ENCODE peak calls at places on chromosomes 13 and 19, in ten cellular contexts. One of them, this sample, is unnamed.

GRCh38 chr13:50457430-50458393 is 385.8 kb downstream of the DLEU7 start:
- DNase-seq in H54: no peak
- DNase-seq in SHP77 treated with DMSO at 0.1 percent for 48 hours: no peak
- DNase-seq in AG10803: no peak
- DNase-seq in CD8-positive, alpha-beta T cell: no peak
- DNase-seq in activated CD8-positive, alpha-beta memory T cell treated with anti-CD3 and anti-CD28 coated beads, Interleukin-2, amount 10 ng/mL, durations not matched to agents 7 days and 5 days: no peak
- DNase-seq in neuronal stem cell: no peak
- DNase-seq in NCI-H1930: no peak
- DNase-seq in left cardiac atrium: no peak
- DNase-seq in H9: no peak
- DNase-seq in this sample: no peak

GRCh38 chr19:5305163-5305562 is 35.4 kb downstream of the PTPRS start:
- DNase-seq in H54: no peak
- DNase-seq in SHP77 treated with DMSO at 0.1 percent for 48 hours: no peak
- DNase-seq in AG10803: no peak
- DNase-seq in CD8-positive, alpha-beta T cell: no peak
- DNase-seq in activated CD8-positive, alpha-beta memory T cell treated with anti-CD3 and anti-CD28 coated beads, Interleukin-2, amount 10 ng/mL, durations not matched to agents 7 days and 5 days: no peak
- DNase-seq in neuronal stem cell: no peak
- DNase-seq in NCI-H1930: no peak
- DNase-seq in left cardiac atrium: no peak
- DNase-seq in H9: no peak
- DNase-seq in this sample: no peak

GRCh38 chr19:50835785-50836542 is 2.6 kb upstream of the KLK15 start:
- DNase-seq in H54: peak
- DNase-seq in SHP77 treated with DMSO at 0.1 percent for 48 hours: peak
- DNase-seq in AG10803: peak
- DNase-seq in CD8-positive, alpha-beta T cell: peak
- DNase-seq in activated CD8-positive, alpha-beta memory T cell treated with anti-CD3 and anti-CD28 coated beads, Interleukin-2, amount 10 ng/mL, durations not matched to agents 7 days and 5 days: peak
- DNase-seq in neuronal stem cell: peak
- DNase-seq in NCI-H1930: peak
- DNase-seq in left cardiac atrium: peak
- DNase-seq in H9: peak
- DNase-seq in this sample: peak

GRCh38 chr19:34082289-34083077 is 89.8 kb upstream of the LSM14A start:
- DNase-seq in H54: no peak
- DNase-seq in SHP77 treated with DMSO at 0.1 percent for 48 hours: no peak
- DNase-seq in AG10803: peak
- DNase-seq in CD8-positive, alpha-beta T cell: no peak
- DNase-seq in activated CD8-positive, alpha-beta memory T cell treated with anti-CD3 and anti-CD28 coated beads, Interleukin-2, amount 10 ng/mL, durations not matched to agents 7 days and 5 days: no peak
- DNase-seq in neuronal stem cell: peak
- DNase-seq in NCI-H1930: no peak
- DNase-seq in left cardiac atrium: no peak
- DNase-seq in H9: peak
- DNase-seq in this sample: no peak

GRCh38 chr19:13190781-13191540 is 40.8 kb downstream of the IER2 start:
- DNase-seq in H54: no peak
- DNase-seq in SHP77 treated with DMSO at 0.1 percent for 48 hours: no peak
- DNase-seq in AG10803: no peak
- DNase-seq in CD8-positive, alpha-beta T cell: no peak
- DNase-seq in activated CD8-positive, alpha-beta memory T cell treated with anti-CD3 and anti-CD28 coated beads, Interleukin-2, amount 10 ng/mL, durations not matched to agents 7 days and 5 days: no peak
- DNase-seq in neuronal stem cell: no peak
- DNase-seq in NCI-H1930: no peak
- DNase-seq in left cardiac atrium: no peak
- DNase-seq in H9: no peak
- DNase-seq in this sample: no peak

GRCh38 chr19:37148214-37148613 is 24.3 kb downstream of the ZNF585A start:
- DNase-seq in H54: no peak
- DNase-seq in SHP77 treated with DMSO at 0.1 percent for 48 hours: no peak
- DNase-seq in AG10803: no peak
- DNase-seq in CD8-positive, alpha-beta T cell: no peak
- DNase-seq in activated CD8-positive, alpha-beta memory T cell treated with anti-CD3 and anti-CD28 coated beads, Interleukin-2, amount 10 ng/mL, durations not matched to agents 7 days and 5 days: no peak
- DNase-seq in neuronal stem cell: no peak
- DNase-seq in NCI-H1930: no peak
- DNase-seq in left cardiac atrium: no peak
- DNase-seq in H9: no peak
- DNase-seq in this sample: no peak

GRCh38 chr13:27079421-27079958 is 92.1 kb downstream of the USP12 start:
- DNase-seq in H54: no peak
- DNase-seq in SHP77 treated with DMSO at 0.1 percent for 48 hours: no peak
- DNase-seq in AG10803: peak
- DNase-seq in CD8-positive, alpha-beta T cell: no peak
- DNase-seq in activated CD8-positive, alpha-beta memory T cell treated with anti-CD3 and anti-CD28 coated beads, Interleukin-2, amount 10 ng/mL, durations not matched to agents 7 days and 5 days: no peak
- DNase-seq in neuronal stem cell: no peak
- DNase-seq in NCI-H1930: no peak
- DNase-seq in left cardiac atrium: no peak
- DNase-seq in H9: peak
- DNase-seq in this sample: no peak

GRCh38 chr13:86082116-86082515 is 282.9 kb upstream of the SLITRK6 start:
- DNase-seq in H54: no peak
- DNase-seq in SHP77 treated with DMSO at 0.1 percent for 48 hours: no peak
- DNase-seq in AG10803: no peak
- DNase-seq in CD8-positive, alpha-beta T cell: no peak
- DNase-seq in activated CD8-positive, alpha-beta memory T cell treated with anti-CD3 and anti-CD28 coated beads, Interleukin-2, amount 10 ng/mL, durations not matched to agents 7 days and 5 days: no peak
- DNase-seq in neuronal stem cell: no peak
- DNase-seq in NCI-H1930: no peak
- DNase-seq in left cardiac atrium: no peak
- DNase-seq in H9: no peak
- DNase-seq in this sample: no peak

GRCh38 chr19:1411255-1412191 is 4.1 kb downstream of the DAZAP1 start:
- DNase-seq in H54: no peak
- DNase-seq in SHP77 treated with DMSO at 0.1 percent for 48 hours: no peak
- DNase-seq in AG10803: peak
- DNase-seq in CD8-positive, alpha-beta T cell: peak
- DNase-seq in activated CD8-positive, alpha-beta memory T cell treated with anti-CD3 and anti-CD28 coated beads, Interleukin-2, amount 10 ng/mL, durations not matched to agents 7 days and 5 days: peak
- DNase-seq in neuronal stem cell: no peak
- DNase-seq in NCI-H1930: no peak
- DNase-seq in left cardiac atrium: peak
- DNase-seq in H9: no peak
- DNase-seq in this sample: no peak

GRCh38 chr19:51003316-51003715 is 1.9 kb upstream of the KLK8 start:
- DNase-seq in H54: no peak
- DNase-seq in SHP77 treated with DMSO at 0.1 percent for 48 hours: no peak
- DNase-seq in AG10803: no peak
- DNase-seq in CD8-positive, alpha-beta T cell: no peak
- DNase-seq in activated CD8-positive, alpha-beta memory T cell treated with anti-CD3 and anti-CD28 coated beads, Interleukin-2, amount 10 ng/mL, durations not matched to agents 7 days and 5 days: no peak
- DNase-seq in neuronal stem cell: no peak
- DNase-seq in NCI-H1930: no peak
- DNase-seq in left cardiac atrium: no peak
- DNase-seq in H9: no peak
- DNase-seq in this sample: no peak

GRCh38 chr19:1266116-1266817 is 2.9 kb upstream of the CIRBP start:
- DNase-seq in H54: peak
- DNase-seq in SHP77 treated with DMSO at 0.1 percent for 48 hours: peak
- DNase-seq in AG10803: peak
- DNase-seq in CD8-positive, alpha-beta T cell: peak
- DNase-seq in activated CD8-positive, alpha-beta memory T cell treated with anti-CD3 and anti-CD28 coated beads, Interleukin-2, amount 10 ng/mL, durations not matched to agents 7 days and 5 days: peak
- DNase-seq in neuronal stem cell: peak
- DNase-seq in NCI-H1930: peak
- DNase-seq in left cardiac atrium: peak
- DNase-seq in H9: peak
- DNase-seq in this sample: no peak

GRCh38 chr13:51841732-51842131 is 3.2 kb downstream of the TMEM272 start:
- DNase-seq in H54: no peak
- DNase-seq in SHP77 treated with DMSO at 0.1 percent for 48 hours: no peak
- DNase-seq in AG10803: no peak
- DNase-seq in CD8-positive, alpha-beta T cell: no peak
- DNase-seq in activated CD8-positive, alpha-beta memory T cell treated with anti-CD3 and anti-CD28 coated beads, Interleukin-2, amount 10 ng/mL, durations not matched to agents 7 days and 5 days: no peak
- DNase-seq in neuronal stem cell: no peak
- DNase-seq in NCI-H1930: no peak
- DNase-seq in left cardiac atrium: no peak
- DNase-seq in H9: no peak
- DNase-seq in this sample: no peak

GRCh38 chr19:11269408-11269807 is 7.1 kb upstream of the DOCK6 start:
- DNase-seq in H54: no peak
- DNase-seq in SHP77 treated with DMSO at 0.1 percent for 48 hours: no peak
- DNase-seq in AG10803: no peak
- DNase-seq in CD8-positive, alpha-beta T cell: no peak
- DNase-seq in activated CD8-positive, alpha-beta memory T cell treated with anti-CD3 and anti-CD28 coated beads, Interleukin-2, amount 10 ng/mL, durations not matched to agents 7 days and 5 days: no peak
- DNase-seq in neuronal stem cell: no peak
- DNase-seq in NCI-H1930: no peak
- DNase-seq in left cardiac atrium: no peak
- DNase-seq in H9: no peak
- DNase-seq in this sample: no peak

GRCh38 chr13:49610176-49610575 is 18.1 kb upstream of the ARL11 start:
- DNase-seq in H54: no peak
- DNase-seq in SHP77 treated with DMSO at 0.1 percent for 48 hours: peak
- DNase-seq in AG10803: no peak
- DNase-seq in CD8-positive, alpha-beta T cell: no peak
- DNase-seq in activated CD8-positive, alpha-beta memory T cell treated with anti-CD3 and anti-CD28 coated beads, Interleukin-2, amount 10 ng/mL, durations not matched to agents 7 days and 5 days: no peak
- DNase-seq in neuronal stem cell: no peak
- DNase-seq in NCI-H1930: no peak
- DNase-seq in left cardiac atrium: no peak
- DNase-seq in H9: no peak
- DNase-seq in this sample: no peak

GRCh38 chr19:45170146-45171106 is 7.6 kb downstream of the TRAPPC6A start:
- DNase-seq in H54: no peak
- DNase-seq in SHP77 treated with DMSO at 0.1 percent for 48 hours: no peak
- DNase-seq in AG10803: no peak
- DNase-seq in CD8-positive, alpha-beta T cell: no peak
- DNase-seq in activated CD8-positive, alpha-beta memory T cell treated with anti-CD3 and anti-CD28 coated beads, Interleukin-2, amount 10 ng/mL, durations not matched to agents 7 days and 5 days: no peak
- DNase-seq in neuronal stem cell: no peak
- DNase-seq in NCI-H1930: no peak
- DNase-seq in left cardiac atrium: no peak
- DNase-seq in H9: no peak
- DNase-seq in this sample: no peak

GRCh38 chr19:15266683-15267082 is 34.4 kb upstream of the EPHX3 start:
- DNase-seq in H54: no peak
- DNase-seq in SHP77 treated with DMSO at 0.1 percent for 48 hours: no peak
- DNase-seq in AG10803: no peak
- DNase-seq in CD8-positive, alpha-beta T cell: no peak
- DNase-seq in activated CD8-positive, alpha-beta memory T cell treated with anti-CD3 and anti-CD28 coated beads, Interleukin-2, amount 10 ng/mL, durations not matched to agents 7 days and 5 days: no peak
- DNase-seq in neuronal stem cell: no peak
- DNase-seq in NCI-H1930: no peak
- DNase-seq in left cardiac atrium: no peak
- DNase-seq in H9: no peak
- DNase-seq in this sample: no peak

GRCh38 chr19:2528543-2529173 is 52.7 kb downstream of the GADD45B start:
- DNase-seq in H54: no peak
- DNase-seq in SHP77 treated with DMSO at 0.1 percent for 48 hours: no peak
- DNase-seq in AG10803: no peak
- DNase-seq in CD8-positive, alpha-beta T cell: no peak
- DNase-seq in activated CD8-positive, alpha-beta memory T cell treated with anti-CD3 and anti-CD28 coated beads, Interleukin-2, amount 10 ng/mL, durations not matched to agents 7 days and 5 days: no peak
- DNase-seq in neuronal stem cell: no peak
- DNase-seq in NCI-H1930: no peak
- DNase-seq in left cardiac atrium: no peak
- DNase-seq in H9: peak
- DNase-seq in this sample: no peak

GRCh38 chr19:2291185-2291751 is 9.3 kb upstream of the PEAK3 start:
- DNase-seq in H54: no peak
- DNase-seq in SHP77 treated with DMSO at 0.1 percent for 48 hours: no peak
- DNase-seq in AG10803: no peak
- DNase-seq in CD8-positive, alpha-beta T cell: no peak
- DNase-seq in activated CD8-positive, alpha-beta memory T cell treated with anti-CD3 and anti-CD28 coated beads, Interleukin-2, amount 10 ng/mL, durations not matched to agents 7 days and 5 days: no peak
- DNase-seq in neuronal stem cell: peak
- DNase-seq in NCI-H1930: peak
- DNase-seq in left cardiac atrium: no peak
- DNase-seq in H9: peak
- DNase-seq in this sample: no peak

GRCh38 chr13:99403458-99403971 is 96.3 kb upstream of the GPR183 start:
- DNase-seq in H54: no peak
- DNase-seq in SHP77 treated with DMSO at 0.1 percent for 48 hours: no peak
- DNase-seq in AG10803: no peak
- DNase-seq in CD8-positive, alpha-beta T cell: no peak
- DNase-seq in activated CD8-positive, alpha-beta memory T cell treated with anti-CD3 and anti-CD28 coated beads, Interleukin-2, amount 10 ng/mL, durations not matched to agents 7 days and 5 days: no peak
- DNase-seq in neuronal stem cell: no peak
- DNase-seq in NCI-H1930: no peak
- DNase-seq in left cardiac atrium: no peak
- DNase-seq in H9: no peak
- DNase-seq in this sample: no peak

GRCh38 chr13:102707465-102707864 is 12.6 kb upstream of the METTL21C start:
- DNase-seq in H54: peak
- DNase-seq in SHP77 treated with DMSO at 0.1 percent for 48 hours: no peak
- DNase-seq in AG10803: peak
- DNase-seq in CD8-positive, alpha-beta T cell: no peak
- DNase-seq in activated CD8-positive, alpha-beta memory T cell treated with anti-CD3 and anti-CD28 coated beads, Interleukin-2, amount 10 ng/mL, durations not matched to agents 7 days and 5 days: no peak
- DNase-seq in neuronal stem cell: no peak
- DNase-seq in NCI-H1930: no peak
- DNase-seq in left cardiac atrium: no peak
- DNase-seq in H9: no peak
- DNase-seq in this sample: no peak

GRCh38 chr19:4606921-4607678 is 32.2 kb upstream of the TNFAIP8L1 start:
- DNase-seq in H54: no peak
- DNase-seq in SHP77 treated with DMSO at 0.1 percent for 48 hours: peak
- DNase-seq in AG10803: no peak
- DNase-seq in CD8-positive, alpha-beta T cell: no peak
- DNase-seq in activated CD8-positive, alpha-beta memory T cell treated with anti-CD3 and anti-CD28 coated beads, Interleukin-2, amount 10 ng/mL, durations not matched to agents 7 days and 5 days: no peak
- DNase-seq in neuronal stem cell: peak
- DNase-seq in NCI-H1930: peak
- DNase-seq in left cardiac atrium: peak
- DNase-seq in H9: peak
- DNase-seq in this sample: no peak

GRCh38 chr19:57068921-57069697 is 50.7 kb upstream of the USP29 start:
- DNase-seq in H54: peak
- DNase-seq in SHP77 treated with DMSO at 0.1 percent for 48 hours: no peak
- DNase-seq in AG10803: no peak
- DNase-seq in CD8-positive, alpha-beta T cell: no peak
- DNase-seq in activated CD8-positive, alpha-beta memory T cell treated with anti-CD3 and anti-CD28 coated beads, Interleukin-2, amount 10 ng/mL, durations not matched to agents 7 days and 5 days: no peak
- DNase-seq in neuronal stem cell: peak
- DNase-seq in NCI-H1930: peak
- DNase-seq in left cardiac atrium: peak
- DNase-seq in H9: no peak
- DNase-seq in this sample: no peak

GRCh38 chr19:43799502-43800142 is 2.6 kb downstream of the LYPD5 start:
- DNase-seq in H54: no peak
- DNase-seq in SHP77 treated with DMSO at 0.1 percent for 48 hours: no peak
- DNase-seq in AG10803: no peak
- DNase-seq in CD8-positive, alpha-beta T cell: no peak
- DNase-seq in activated CD8-positive, alpha-beta memory T cell treated with anti-CD3 and anti-CD28 coated beads, Interleukin-2, amount 10 ng/mL, durations not matched to agents 7 days and 5 days: no peak
- DNase-seq in neuronal stem cell: no peak
- DNase-seq in NCI-H1930: no peak
- DNase-seq in left cardiac atrium: no peak
- DNase-seq in H9: peak
- DNase-seq in this sample: no peak

GRCh38 chr19:1265611-1266115 is 3.5 kb upstream of the CIRBP start:
- DNase-seq in H54: no peak
- DNase-seq in SHP77 treated with DMSO at 0.1 percent for 48 hours: no peak
- DNase-seq in AG10803: peak
- DNase-seq in CD8-positive, alpha-beta T cell: no peak
- DNase-seq in activated CD8-positive, alpha-beta memory T cell treated with anti-CD3 and anti-CD28 coated beads, Interleukin-2, amount 10 ng/mL, durations not matched to agents 7 days and 5 days: peak
- DNase-seq in neuronal stem cell: no peak
- DNase-seq in NCI-H1930: no peak
- DNase-seq in left cardiac atrium: peak
- DNase-seq in H9: no peak
- DNase-seq in this sample: no peak

GRCh38 chr19:13057147-13057572 is 45.5 kb downstream of the LYL1 start:
- DNase-seq in H54: no peak
- DNase-seq in SHP77 treated with DMSO at 0.1 percent for 48 hours: no peak
- DNase-seq in AG10803: no peak
- DNase-seq in CD8-positive, alpha-beta T cell: no peak
- DNase-seq in activated CD8-positive, alpha-beta memory T cell treated with anti-CD3 and anti-CD28 coated beads, Interleukin-2, amount 10 ng/mL, durations not matched to agents 7 days and 5 days: no peak
- DNase-seq in neuronal stem cell: no peak
- DNase-seq in NCI-H1930: no peak
- DNase-seq in left cardiac atrium: no peak
- DNase-seq in H9: no peak
- DNase-seq in this sample: no peak

GRCh38 chr13:67147257-67148218 is 82.6 kb downstream of the PCDH9 start:
- DNase-seq in H54: no peak
- DNase-seq in SHP77 treated with DMSO at 0.1 percent for 48 hours: no peak
- DNase-seq in AG10803: peak
- DNase-seq in CD8-positive, alpha-beta T cell: no peak
- DNase-seq in activated CD8-positive, alpha-beta memory T cell treated with anti-CD3 and anti-CD28 coated beads, Interleukin-2, amount 10 ng/mL, durations not matched to agents 7 days and 5 days: no peak
- DNase-seq in neuronal stem cell: no peak
- DNase-seq in NCI-H1930: no peak
- DNase-seq in left cardiac atrium: no peak
- DNase-seq in H9: no peak
- DNase-seq in this sample: no peak

GRCh38 chr19:10193666-10194499 is 870 bp downstream of the DNMT1 start:
- DNase-seq in H54: peak
- DNase-seq in SHP77 treated with DMSO at 0.1 percent for 48 hours: no peak
- DNase-seq in AG10803: peak
- DNase-seq in CD8-positive, alpha-beta T cell: peak
- DNase-seq in activated CD8-positive, alpha-beta memory T cell treated with anti-CD3 and anti-CD28 coated beads, Interleukin-2, amount 10 ng/mL, durations not matched to agents 7 days and 5 days: peak
- DNase-seq in neuronal stem cell: peak
- DNase-seq in NCI-H1930: no peak
- DNase-seq in left cardiac atrium: no peak
- DNase-seq in H9: peak
- DNase-seq in this sample: no peak

GRCh38 chr19:5075603-5076002 is 106.7 kb downstream of the KDM4B start:
- DNase-seq in H54: no peak
- DNase-seq in SHP77 treated with DMSO at 0.1 percent for 48 hours: no peak
- DNase-seq in AG10803: no peak
- DNase-seq in CD8-positive, alpha-beta T cell: no peak
- DNase-seq in activated CD8-positive, alpha-beta memory T cell treated with anti-CD3 and anti-CD28 coated beads, Interleukin-2, amount 10 ng/mL, durations not matched to agents 7 days and 5 days: peak
- DNase-seq in neuronal stem cell: no peak
- DNase-seq in NCI-H1930: no peak
- DNase-seq in left cardiac atrium: no peak
- DNase-seq in H9: no peak
- DNase-seq in this sample: no peak

This sample was measured in GM19239.